ENCODE peak calls at places on chromosomes 3 and 15, in eight cellular contexts. B is astrocyte of the spinal cord, L is tibial artery, O is dorsolateral prefrontal cortex, U is left ventricle myocardium inferior, E is HepG2, D is AG04450, C is tibial nerve. N is an unnamed sample.

GRCh38 chr3:46296826-46297225 is 54.6 kb downstream of the CCR3 start:
- DNase-seq in D (no peak), U (no peak), B (no peak), O (no peak), E (no peak), C (no peak), L (no peak), N (no peak)

GRCh38 chr3:115632026-115632425 is 8.7 kb downstream of the GAP43 start:
- DNase-seq in C (no peak), U (no peak), D (no peak), L (no peak), B (no peak), O (no peak), E (no peak), N (no peak)

GRCh38 chr3:60453326-60453725 is 797.9 kb downstream of the FHIT start:
- DNase-seq in O (no peak), U (no peak), D (no peak), B (no peak), L (no peak), E (no peak), C (no peak), N (no peak)

GRCh38 chr3:107644631-107645030 is 121.9 kb downstream of the BBX start:
- DNase-seq in D (no peak), C (no peak), U (no peak), O (no peak), E (no peak), B (no peak), L (no peak), N (no peak)

GRCh38 chr15:30791239-30791638 is 112.5 kb upstream of the FAN1 start:
- DNase-seq in E (no peak), L (no peak), O (no peak), D (no peak), U (no peak), C (no peak), B (no peak), N (no peak)

GRCh38 chr3:69425249-69425648 is 39.4 kb upstream of the FRMD4B start:
- DNase-seq in L (no peak), O (no peak), U (no peak), D (no peak), C (no peak), E (peak), B (peak), N (no peak)

GRCh38 chr3:71611099-71611498 is 27.6 kb upstream of the FOXP1 start:
- DNase-seq in D (no peak), B (no peak), L (no peak), U (no peak), E (no peak), O (no peak), C (no peak), N (no peak)

GRCh38 chr15:48688493-48688892 is 43.0 kb upstream of the FBN1 start:
- DNase-seq in U (no peak), O (no peak), D (no peak), E (no peak), L (no peak), C (no peak), B (no peak), N (no peak)

DNA sequence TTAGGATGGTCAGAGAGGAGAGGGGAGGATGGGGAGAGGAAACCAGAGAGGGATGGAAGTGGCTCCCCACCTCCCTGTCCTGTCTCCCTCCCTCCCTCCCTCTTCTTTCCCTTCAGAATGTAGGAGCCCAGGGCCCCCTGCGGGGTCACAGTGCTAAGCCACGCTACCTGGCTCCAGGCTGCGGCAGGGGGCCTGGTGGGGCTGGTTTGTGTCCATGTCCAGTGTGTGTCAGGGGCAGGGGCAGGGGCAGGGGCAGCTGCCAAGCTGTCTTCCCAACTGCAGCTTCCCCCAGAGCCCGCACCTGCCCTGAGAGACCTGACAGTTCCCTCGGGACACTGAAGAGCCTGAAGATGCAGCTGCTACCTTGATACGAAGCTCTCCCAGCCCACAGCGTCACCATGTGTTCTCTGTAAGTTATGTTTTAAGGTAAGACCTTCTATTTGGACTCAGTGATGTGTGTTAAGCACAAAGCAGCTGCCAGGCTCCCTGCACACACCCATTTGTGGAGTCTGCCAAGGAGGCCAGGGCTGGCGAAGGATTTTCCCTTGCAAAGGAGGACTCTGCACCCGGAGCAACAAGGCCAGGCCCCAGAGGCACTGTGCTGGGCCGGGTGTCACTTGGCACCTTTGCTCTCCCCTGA is 121.8 kb upstream of the SMAD3 start:
- DNase-seq in C (no peak), U (no peak), O (no peak), B (no peak), E (peak), L (peak), D (no peak), N (no peak)
- TF ChIP-seq CTCF in C (no peak), U (no peak), O (no peak), B (no peak), E (peak), L (no peak), D (no peak), N (no peak)

GRCh38 chr15:83063555-83063954 is 3.5 kb downstream of the BTBD1 start:
- DNase-seq in E (no peak), O (no peak), U (no peak), C (no peak), B (no peak), L (no peak), D (no peak), N (no peak)
- H3K4me3 ChIP-seq in E (no peak), O (no peak), U (peak), C (no peak), B (no peak), L (no peak), D (no peak), N (no peak)

DNA sequence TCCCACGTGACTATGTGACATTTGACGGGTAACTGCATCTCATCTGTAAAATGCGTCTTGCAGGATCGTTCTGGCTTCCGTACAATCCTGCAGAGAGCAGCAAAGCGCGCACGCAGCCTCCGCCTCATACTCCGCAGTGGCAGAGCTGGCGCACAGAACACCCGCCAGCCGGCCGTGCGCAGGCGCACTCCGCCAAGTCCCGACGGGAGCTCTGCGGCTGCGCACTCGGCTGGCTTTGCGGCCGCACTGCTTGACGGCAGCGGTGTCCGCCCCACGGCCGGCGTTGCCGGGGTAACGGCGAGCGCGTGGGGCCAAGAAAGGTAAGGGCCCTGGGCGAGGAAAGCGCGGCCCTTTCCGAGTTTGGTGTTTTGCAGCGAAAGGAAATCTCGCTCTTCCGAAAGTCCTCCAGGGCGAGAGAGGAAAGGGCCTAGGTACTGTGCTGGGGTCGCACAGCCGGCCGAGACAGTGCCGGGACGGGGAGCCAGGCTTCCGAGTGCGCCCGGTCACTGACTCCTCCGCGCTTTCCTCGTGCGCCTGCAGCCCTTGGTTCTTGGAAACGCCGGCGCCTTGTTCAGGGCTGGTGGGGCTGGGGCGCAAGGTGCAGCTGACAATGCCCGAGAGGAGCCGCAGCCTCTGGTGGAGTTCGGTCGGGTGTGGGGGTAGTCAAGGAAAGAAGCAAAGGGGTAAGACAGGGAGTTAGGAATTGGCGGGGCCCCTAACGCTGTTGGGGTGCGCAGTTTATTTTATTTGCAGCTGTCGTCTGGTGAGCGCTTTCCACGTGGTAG is at the start of gene TSEN2:
- DNase-seq in O (peak), B (peak), L (peak), D (peak), U (peak), C (peak), E (peak), N (no peak)
- TF ChIP-seq CTCF in O (no peak), B (peak), L (peak), D (peak), U (peak), C (peak), E (peak), N (peak)

GRCh38 chr3:132422531-132422930 is 5.2 kb downstream of the DNAJC13 start:
- DNase-seq in O (no peak), U (no peak), E (no peak), L (no peak), B (no peak), D (no peak), C (no peak), N (no peak)

GRCh38 chr3:132416807-132417694 is at the start of gene DNAJC13:
- DNase-seq in U (peak), L (peak), O (peak), E (peak), B (peak), D (peak), C (peak), N (peak)

GRCh38 chr3:132421832-132422231 is 4.5 kb downstream of the DNAJC13 start:
- DNase-seq in O (no peak), C (no peak), L (no peak), D (peak), B (peak), E (peak), U (no peak), N (peak)

GRCh38 chr3:132417695-132418520 is 606 bp downstream of the DNAJC13 start:
- DNase-seq in C (peak), O (no peak), L (peak), D (peak), B (peak), U (peak), E (peak), N (no peak)

DNA sequence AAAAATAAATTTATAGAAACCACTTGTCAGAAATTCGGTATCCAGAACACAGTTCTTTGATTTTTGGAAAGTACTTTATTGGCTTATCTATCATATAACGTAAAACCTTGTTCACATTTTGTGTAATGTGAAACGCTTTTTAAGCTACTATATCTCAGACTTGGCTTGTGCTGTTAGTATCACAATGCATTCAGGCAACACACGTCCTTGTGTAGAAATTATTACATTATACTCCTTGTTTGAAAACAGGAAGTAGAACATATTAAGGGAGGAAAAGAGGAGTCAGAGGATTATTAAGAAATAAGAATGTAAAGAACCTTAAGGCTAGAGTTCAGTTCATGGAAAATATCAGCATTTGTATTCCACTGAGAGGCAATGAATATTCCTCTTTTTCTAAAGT is 1.6 kb downstream of the DNAJC13 start:
- DNase-seq in U (no peak), L (no peak), D (no peak), O (no peak), E (no peak), C (no peak), B (peak), N (no peak)
- H3K4me3 ChIP-seq in U (peak), L (peak), D (peak), O (no peak), E (peak), C (peak), B (peak), N (peak)

GRCh38 chr15:37134244-37134643 is 33.9 kb upstream of the MEIS2 start:
- DNase-seq in L (no peak), U (no peak), C (no peak), B (no peak), D (no peak), O (no peak), E (no peak), N (no peak)

GRCh38 chr15:37134699-37135131 is 34.4 kb upstream of the MEIS2 start:
- DNase-seq in B (peak), D (no peak), O (no peak), L (no peak), U (no peak), C (no peak), E (peak), N (no peak)

GRCh38 chr15:37133619-37134018 is 33.3 kb upstream of the MEIS2 start:
- DNase-seq in C (no peak), B (peak), E (no peak), O (no peak), D (no peak), U (no peak), L (no peak), N (no peak)

GRCh38 chr15:37136666-37137065 is 36.3 kb upstream of the MEIS2 start:
- DNase-seq in L (no peak), O (no peak), C (no peak), U (no peak), D (no peak), B (no peak), E (no peak), N (no peak)

DNA sequence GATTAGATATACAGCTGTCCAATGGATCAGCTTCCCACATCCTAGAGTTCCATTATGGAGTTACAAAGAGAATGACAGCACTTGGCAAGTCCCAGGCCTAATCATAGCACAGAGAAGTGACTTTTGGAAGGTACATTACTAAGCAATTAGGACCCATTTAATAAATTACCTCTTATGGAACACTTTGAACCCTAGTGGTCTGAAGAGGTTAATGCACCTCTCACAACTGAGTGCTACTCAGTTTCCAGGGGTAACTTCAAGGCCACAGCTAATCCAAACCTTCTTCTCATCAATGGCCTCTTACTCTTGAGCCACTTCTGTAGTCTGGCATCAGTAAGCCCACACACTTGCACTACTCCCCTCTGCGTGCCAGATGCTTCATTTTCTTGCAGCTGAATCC is 34.9 kb upstream of the MEIS2 start:
- DNase-seq in U (no peak), D (no peak), O (no peak), C (no peak), L (no peak), B (no peak), E (no peak), N (no peak)
- TF ChIP-seq CTCF in U (peak), D (peak), O (no peak), C (no peak), L (peak), B (peak), E (no peak), N (no peak)

DNA sequence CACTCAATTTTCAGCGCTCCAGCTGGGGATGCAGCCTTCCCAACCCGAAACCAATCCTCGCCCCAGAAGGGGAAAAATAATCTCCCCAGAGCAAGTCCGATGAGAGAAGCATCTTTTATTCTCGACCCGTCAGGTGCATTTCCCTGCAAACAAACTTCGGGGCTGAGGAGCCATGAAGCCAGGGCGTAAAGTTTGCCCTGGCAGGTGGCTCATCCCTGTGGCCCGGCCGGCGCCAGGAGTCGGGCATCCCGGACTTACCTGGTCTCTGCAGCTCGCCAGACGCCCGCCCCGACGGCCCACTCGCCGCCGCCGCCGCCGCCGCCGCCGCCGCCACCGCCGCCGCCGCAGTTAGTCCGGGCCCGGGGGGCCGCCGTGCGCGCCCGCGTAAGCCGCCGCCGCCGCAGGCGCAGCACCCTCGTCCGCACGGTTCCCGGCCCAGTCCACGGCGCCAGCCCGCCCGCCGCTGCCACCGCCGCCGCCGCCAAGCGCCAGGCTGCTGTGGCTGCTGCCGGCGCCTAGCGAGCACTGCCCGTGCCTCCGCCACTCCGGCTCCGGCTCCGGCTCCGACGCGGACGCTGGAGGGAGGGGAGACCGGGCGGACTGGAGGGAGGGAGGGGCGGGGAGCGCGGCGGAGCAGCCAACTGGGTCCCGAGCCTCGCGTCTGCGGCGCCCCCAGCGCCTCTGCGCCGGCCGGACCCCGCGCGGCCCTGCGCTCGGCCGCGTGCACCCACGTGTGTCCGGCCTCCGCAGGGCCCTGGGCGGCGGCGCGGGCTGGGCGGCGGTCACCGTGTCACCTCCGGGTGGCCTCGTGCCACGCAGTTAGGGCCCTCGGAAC is at the start of gene CNTN3:
- DNase-seq in U (peak), C (no peak), D (no peak), E (no peak), B (no peak), O (peak), L (peak), N (no peak)
- H3K4me3 ChIP-seq in U (peak), C (peak), D (peak), E (no peak), B (no peak), O (peak), L (peak), N (peak)

GRCh38 chr3:3015472-3016089 is 94.6 kb downstream of the IL5RA start:
- DNase-seq in E (peak), L (no peak), B (peak), C (no peak), U (no peak), D (no peak), O (no peak), N (no peak)
- TF ChIP-seq CTCF in E (peak), L (no peak), B (no peak), C (peak), U (peak), D (no peak), O (peak), N (no peak)

DNA sequence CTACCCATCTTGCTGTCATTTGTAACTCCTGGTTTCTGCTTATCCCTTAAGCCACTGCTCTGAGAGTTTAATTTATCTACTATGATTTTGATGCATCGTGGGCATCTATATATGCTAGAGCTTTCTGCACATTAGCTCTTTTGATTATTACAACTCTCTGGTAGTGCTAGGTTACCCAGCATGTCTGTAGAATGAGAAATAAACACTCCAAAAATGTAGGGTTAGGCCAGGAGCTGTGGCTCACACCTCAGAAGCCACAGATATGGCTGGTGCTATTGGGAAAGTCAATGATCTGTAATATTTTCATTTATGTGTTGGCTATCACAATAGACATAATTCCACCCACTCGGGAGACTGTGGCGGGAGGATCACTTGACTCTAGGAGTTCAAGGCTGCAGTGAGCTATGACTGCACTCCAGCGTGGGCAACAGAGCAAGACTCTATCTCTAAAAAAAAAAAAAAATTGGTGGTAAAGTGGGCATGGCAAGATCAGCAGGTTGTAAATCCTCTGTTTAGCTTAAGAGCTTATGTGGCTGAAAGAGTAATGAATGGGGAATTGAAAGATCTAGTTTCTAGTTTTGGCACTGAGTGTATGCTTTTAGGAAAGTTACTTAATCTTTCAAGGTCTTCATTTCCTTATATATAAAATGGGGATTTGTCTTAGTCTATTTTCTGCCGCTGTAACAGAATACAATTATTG is 6.2 kb downstream of the TIGIT start:
- DNase-seq in D (no peak), C (no peak), B (no peak), U (no peak), E (no peak), O (no peak), L (no peak), N (no peak)
- H3K4me3 ChIP-seq in D (no peak), C (no peak), B (no peak), U (no peak), E (no peak), O (no peak), L (no peak), N (no peak)

GRCh38 chr3:23919628-23920027 is 2.7 kb downstream of the RPL15 start:
- DNase-seq in U (no peak), B (no peak), L (no peak), C (no peak), E (no peak), D (no peak), O (no peak), N (no peak)
- TF ChIP-seq CTCF in U (no peak), B (no peak), L (no peak), C (no peak), E (no peak), D (no peak), O (no peak), N (no peak)

N was measured in AG04449.